ENCODE peak calls at places on chromosomes 12 and 14, in five cellular contexts. One of them, this sample, is unnamed.

GRCh38 chr14:21454843-21455550 is 926 bp downstream of the CHD8 start:
- DNase-seq in CD4-positive, alpha-beta T cell: no peak
- DNase-seq in tibial artery: no peak
- DNase-seq in activated B cell treated with CpG ODN at 0.5 μM for 24 hours: no peak
- DNase-seq in GM13976: no peak
- DNase-seq in this sample: no peak

GRCh38 chr12:54276368-54276767 is 3.6 kb downstream of the CBX5 start:
- DNase-seq in CD4-positive, alpha-beta T cell: no peak
- DNase-seq in tibial artery: no peak
- DNase-seq in activated B cell treated with CpG ODN at 0.5 μM for 24 hours: no peak
- DNase-seq in GM13976: no peak
- DNase-seq in this sample: no peak

GRCh38 chr12:111781085-111781658 is 14.4 kb downstream of the ALDH2 start:
- DNase-seq in CD4-positive, alpha-beta T cell: no peak
- DNase-seq in tibial artery: no peak
- DNase-seq in activated B cell treated with CpG ODN at 0.5 μM for 24 hours: no peak
- DNase-seq in GM13976: no peak
- DNase-seq in this sample: no peak

GRCh38 chr12:52631676-52632459 is 13.5 kb upstream of the KRT73 start:
- DNase-seq in CD4-positive, alpha-beta T cell: no peak
- DNase-seq in tibial artery: peak; percentile 47
- DNase-seq in activated B cell treated with CpG ODN at 0.5 μM for 24 hours: no peak
- DNase-seq in GM13976: no peak
- DNase-seq in this sample: no peak

GRCh38 chr12:22164101-22164500 is 118.1 kb downstream of the CMAS start:
- DNase-seq in CD4-positive, alpha-beta T cell: no peak
- DNase-seq in tibial artery: no peak
- DNase-seq in activated B cell treated with CpG ODN at 0.5 μM for 24 hours: no peak
- DNase-seq in GM13976: no peak
- DNase-seq in this sample: no peak

GRCh38 chr12:91603060-91603459 is 420.4 kb upstream of the DCN start:
- DNase-seq in CD4-positive, alpha-beta T cell: no peak
- DNase-seq in tibial artery: no peak
- DNase-seq in activated B cell treated with CpG ODN at 0.5 μM for 24 hours: no peak
- DNase-seq in GM13976: no peak
- DNase-seq in this sample: no peak

GRCh38 chr12:123983822-123984485 is 10.9 kb downstream of the ZNF664 start:
- DNase-seq in CD4-positive, alpha-beta T cell: peak; percentile 47
- DNase-seq in tibial artery: no peak
- DNase-seq in activated B cell treated with CpG ODN at 0.5 μM for 24 hours: no peak
- DNase-seq in GM13976: peak; percentile 39
- DNase-seq in this sample: no peak

GRCh38 chr14:34043627-34044372 is 92.9 kb upstream of the EGLN3 start:
- DNase-seq in CD4-positive, alpha-beta T cell: peak; percentile 40
- DNase-seq in tibial artery: no peak
- DNase-seq in activated B cell treated with CpG ODN at 0.5 μM for 24 hours: no peak
- DNase-seq in GM13976: peak; percentile 64
- DNase-seq in this sample: no peak

GRCh38 chr12:130162267-130162666 is at the start of gene FZD10:
- DNase-seq in CD4-positive, alpha-beta T cell: no peak
- DNase-seq in tibial artery: peak; percentile 71
- DNase-seq in activated B cell treated with CpG ODN at 0.5 μM for 24 hours: no peak
- DNase-seq in GM13976: no peak
- DNase-seq in this sample: peak; percentile 34

GRCh38 chr12:68514807-68515411 is 95.8 kb upstream of the RAP1B start:
- DNase-seq in CD4-positive, alpha-beta T cell: no peak
- DNase-seq in tibial artery: no peak
- DNase-seq in activated B cell treated with CpG ODN at 0.5 μM for 24 hours: no peak
- DNase-seq in GM13976: no peak
- DNase-seq in this sample: no peak

GRCh38 chr12:107655281-107656065 is 30.1 kb upstream of the PWP1 start:
- DNase-seq in CD4-positive, alpha-beta T cell: no peak
- DNase-seq in tibial artery: no peak
- DNase-seq in activated B cell treated with CpG ODN at 0.5 μM for 24 hours: no peak
- DNase-seq in GM13976: no peak
- DNase-seq in this sample: no peak

GRCh38 chr12:115750340-115750739 is 527.2 kb downstream of the MED13L start:
- DNase-seq in CD4-positive, alpha-beta T cell: no peak
- DNase-seq in tibial artery: no peak
- DNase-seq in activated B cell treated with CpG ODN at 0.5 μM for 24 hours: no peak
- DNase-seq in GM13976: no peak
- DNase-seq in this sample: no peak

GRCh38 chr14:99745307-99745951 is 47.8 kb upstream of the EML1 start:
- DNase-seq in CD4-positive, alpha-beta T cell: no peak
- DNase-seq in tibial artery: no peak
- DNase-seq in activated B cell treated with CpG ODN at 0.5 μM for 24 hours: no peak
- DNase-seq in GM13976: no peak
- DNase-seq in this sample: no peak

GRCh38 chr12:125403145-125403789 is 338.0 kb downstream of the AACS start:
- DNase-seq in CD4-positive, alpha-beta T cell: no peak
- DNase-seq in tibial artery: no peak
- DNase-seq in activated B cell treated with CpG ODN at 0.5 μM for 24 hours: no peak
- DNase-seq in GM13976: peak; percentile 22
- DNase-seq in this sample: no peak

GRCh38 chr12:120361506-120362208 is 7.3 kb downstream of the MSI1 start:
- DNase-seq in CD4-positive, alpha-beta T cell: no peak
- DNase-seq in tibial artery: no peak
- DNase-seq in activated B cell treated with CpG ODN at 0.5 μM for 24 hours: no peak
- DNase-seq in GM13976: peak; percentile 85
- DNase-seq in this sample: no peak

GRCh38 chr12:43621262-43621661 is 69.3 kb upstream of the ADAMTS20 start:
- DNase-seq in CD4-positive, alpha-beta T cell: no peak
- DNase-seq in tibial artery: no peak
- DNase-seq in activated B cell treated with CpG ODN at 0.5 μM for 24 hours: no peak
- DNase-seq in GM13976: no peak
- DNase-seq in this sample: no peak

GRCh38 chr14:79764288-79764687 is 447.0 kb downstream of the DIO2 start:
- DNase-seq in CD4-positive, alpha-beta T cell: no peak
- DNase-seq in tibial artery: no peak
- DNase-seq in activated B cell treated with CpG ODN at 0.5 μM for 24 hours: no peak
- DNase-seq in GM13976: no peak
- DNase-seq in this sample: no peak

GRCh38 chr14:50846171-50846880 is 15.4 kb upstream of the NIN start:
- DNase-seq in CD4-positive, alpha-beta T cell: no peak
- DNase-seq in tibial artery: no peak
- DNase-seq in activated B cell treated with CpG ODN at 0.5 μM for 24 hours: no peak
- DNase-seq in GM13976: no peak
- DNase-seq in this sample: no peak

GRCh38 chr12:132560831-132561783 is 49.3 kb downstream of the LRCOL1 start:
- DNase-seq in CD4-positive, alpha-beta T cell: peak; percentile 75
- DNase-seq in tibial artery: no peak
- DNase-seq in activated B cell treated with CpG ODN at 0.5 μM for 24 hours: peak; percentile 75
- DNase-seq in GM13976: peak; percentile 91
- DNase-seq in this sample: no peak

GRCh38 chr12:50637870-50638481 is 125.9 kb upstream of the ATF1 start:
- DNase-seq in CD4-positive, alpha-beta T cell: no peak
- DNase-seq in tibial artery: no peak
- DNase-seq in activated B cell treated with CpG ODN at 0.5 μM for 24 hours: no peak
- DNase-seq in GM13976: peak; percentile 49
- DNase-seq in this sample: no peak

GRCh38 chr12:110270125-110270962 is 10.7 kb upstream of the ATP2A2 start:
- DNase-seq in CD4-positive, alpha-beta T cell: no peak
- DNase-seq in tibial artery: peak; percentile 60
- DNase-seq in activated B cell treated with CpG ODN at 0.5 μM for 24 hours: no peak
- DNase-seq in GM13976: no peak
- DNase-seq in this sample: no peak

GRCh38 chr12:124240493-124240892 is 54.4 kb upstream of the RFLNA start:
- DNase-seq in CD4-positive, alpha-beta T cell: no peak
- DNase-seq in tibial artery: no peak
- DNase-seq in activated B cell treated with CpG ODN at 0.5 μM for 24 hours: no peak
- DNase-seq in GM13976: peak; percentile 44
- DNase-seq in this sample: no peak

GRCh38 chr14:23869078-23869719 is 84.4 kb upstream of the DHRS4 start:
- DNase-seq in CD4-positive, alpha-beta T cell: no peak
- DNase-seq in tibial artery: no peak
- DNase-seq in activated B cell treated with CpG ODN at 0.5 μM for 24 hours: no peak
- DNase-seq in GM13976: no peak
- DNase-seq in this sample: no peak

GRCh38 chr12:103397536-103397935 is 98.2 kb downstream of the C12orf42 start:
- DNase-seq in CD4-positive, alpha-beta T cell: no peak
- DNase-seq in tibial artery: no peak
- DNase-seq in activated B cell treated with CpG ODN at 0.5 μM for 24 hours: no peak
- DNase-seq in GM13976: no peak
- DNase-seq in this sample: no peak

GRCh38 chr12:52061470-52062166 is 8.2 kb upstream of the ATG101 start:
- DNase-seq in CD4-positive, alpha-beta T cell: no peak
- DNase-seq in tibial artery: no peak
- DNase-seq in activated B cell treated with CpG ODN at 0.5 μM for 24 hours: no peak
- DNase-seq in GM13976: no peak
- DNase-seq in this sample: no peak

GRCh38 chr12:39239484-39240143 is 203.3 kb downstream of the KIF21A start:
- DNase-seq in CD4-positive, alpha-beta T cell: no peak
- DNase-seq in tibial artery: no peak
- DNase-seq in activated B cell treated with CpG ODN at 0.5 μM for 24 hours: no peak
- DNase-seq in GM13976: no peak
- DNase-seq in this sample: no peak

DNA sequence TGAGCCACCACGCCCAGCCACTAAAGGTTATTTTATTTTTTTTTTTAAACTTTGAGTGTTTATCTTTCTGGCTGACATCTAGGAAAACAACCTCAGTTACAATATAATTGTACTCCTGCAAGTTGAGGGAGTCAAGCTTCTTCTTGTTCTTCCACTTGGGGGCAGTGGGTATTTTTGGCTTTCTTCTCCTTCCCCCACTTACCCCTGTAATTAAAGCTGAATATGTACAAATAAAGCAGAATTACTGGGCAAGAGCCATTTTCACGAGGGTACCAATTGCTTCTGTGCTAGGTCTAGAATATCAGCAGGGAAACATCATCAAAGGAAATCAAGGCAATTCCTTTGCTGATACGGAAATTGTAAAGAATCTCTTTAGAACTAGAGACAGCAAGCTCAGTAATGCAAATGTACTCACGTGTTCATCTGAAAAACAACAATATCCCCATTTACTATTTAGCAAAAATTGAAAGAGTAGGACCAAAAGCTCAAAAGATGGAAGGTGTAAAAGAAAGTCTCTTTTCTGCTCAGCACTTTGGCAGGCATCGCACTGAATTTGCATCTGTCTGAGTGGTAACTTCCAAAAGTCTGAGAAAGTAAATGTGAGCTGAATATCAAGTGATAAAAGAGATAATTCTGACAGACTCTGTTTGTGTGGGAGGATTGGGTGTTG is 72.8 kb downstream of the TAOK3 start:
- DNase-seq in CD4-positive, alpha-beta T cell: no peak
- DNase-seq in tibial artery: no peak
- DNase-seq in activated B cell treated with CpG ODN at 0.5 μM for 24 hours: no peak
- DNase-seq in GM13976: no peak
- DNase-seq in this sample: no peak
- TF ChIP-seq CTCF in CD4-positive, alpha-beta T cell: no peak
- TF ChIP-seq CTCF in tibial artery: no peak
- TF ChIP-seq CTCF in activated B cell treated with CpG ODN at 0.5 μM for 24 hours: no peak
- TF ChIP-seq CTCF in GM13976: no peak
- TF ChIP-seq CTCF in this sample: no peak

GRCh38 chr12:94649349-94650142 is 811 bp downstream of the TMCC3 start:
- DNase-seq in CD4-positive, alpha-beta T cell: peak; percentile 39
- DNase-seq in tibial artery: peak; percentile 72
- DNase-seq in activated B cell treated with CpG ODN at 0.5 μM for 24 hours: peak; percentile 55
- DNase-seq in GM13976: peak; percentile 63
- DNase-seq in this sample: no peak
- TF ChIP-seq CTCF in CD4-positive, alpha-beta T cell: no peak
- TF ChIP-seq CTCF in tibial artery: peak; percentile 22
- TF ChIP-seq CTCF in activated B cell treated with CpG ODN at 0.5 μM for 24 hours: no peak
- TF ChIP-seq CTCF in GM13976: peak; percentile 39
- TF ChIP-seq CTCF in this sample: no peak

GRCh38 chr12:24915501-24915900 is 33.4 kb downstream of the BCAT1 start:
- DNase-seq in CD4-positive, alpha-beta T cell: no peak
- DNase-seq in tibial artery: no peak
- DNase-seq in activated B cell treated with CpG ODN at 0.5 μM for 24 hours: no peak
- DNase-seq in GM13976: no peak
- DNase-seq in this sample: no peak
- TF ChIP-seq CTCF in CD4-positive, alpha-beta T cell: no peak
- TF ChIP-seq CTCF in tibial artery: no peak
- TF ChIP-seq CTCF in activated B cell treated with CpG ODN at 0.5 μM for 24 hours: no peak
- TF ChIP-seq CTCF in GM13976: no peak
- TF ChIP-seq CTCF in this sample: no peak

DNA sequence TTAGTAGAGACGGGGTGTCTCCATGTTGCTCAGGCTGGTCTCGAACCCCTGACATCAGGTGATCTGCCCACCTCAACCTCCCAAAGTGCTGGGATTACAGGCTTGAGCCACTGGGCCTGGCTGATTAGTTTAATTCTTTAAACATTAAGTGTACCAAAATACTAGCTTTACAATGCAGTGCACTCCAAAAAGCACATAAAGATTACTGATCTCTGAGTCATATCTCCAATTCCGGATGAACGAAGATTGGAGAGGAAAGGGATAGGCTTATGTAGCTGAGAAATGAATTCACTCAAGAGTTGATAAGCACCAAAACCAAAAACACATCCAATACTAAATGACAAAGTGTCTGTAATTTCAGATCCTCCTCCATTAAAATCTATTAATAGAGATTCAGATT is 15.1 kb downstream of the NAV3 start:
- DNase-seq in CD4-positive, alpha-beta T cell: no peak
- DNase-seq in tibial artery: no peak
- DNase-seq in activated B cell treated with CpG ODN at 0.5 μM for 24 hours: no peak
- DNase-seq in GM13976: no peak
- DNase-seq in this sample: no peak
- TF ChIP-seq CTCF in CD4-positive, alpha-beta T cell: no peak
- TF ChIP-seq CTCF in tibial artery: no peak
- TF ChIP-seq CTCF in activated B cell treated with CpG ODN at 0.5 μM for 24 hours: no peak
- TF ChIP-seq CTCF in GM13976: no peak
- TF ChIP-seq CTCF in this sample: no peak

DNA sequence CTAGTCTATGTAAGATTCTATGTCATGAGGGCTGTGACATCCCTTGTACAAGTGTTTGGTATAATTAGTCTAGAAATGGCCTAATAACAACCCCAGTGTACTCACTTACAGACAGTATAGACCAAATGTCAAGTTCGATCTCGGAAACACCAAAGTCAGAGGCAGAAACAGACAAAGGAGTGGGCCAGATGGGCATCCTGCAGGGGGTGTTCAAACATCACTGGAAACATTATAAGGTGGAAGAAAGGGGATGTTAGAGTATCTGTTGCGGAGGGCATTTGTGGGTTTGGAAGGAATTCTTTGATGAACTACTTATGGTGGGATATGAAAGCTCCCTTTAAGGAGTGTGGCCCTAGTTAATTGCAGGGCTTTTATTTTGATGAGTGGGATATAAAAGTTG is 134.6 kb downstream of the ESR2 start:
- DNase-seq in CD4-positive, alpha-beta T cell: no peak
- DNase-seq in tibial artery: no peak
- DNase-seq in activated B cell treated with CpG ODN at 0.5 μM for 24 hours: no peak
- DNase-seq in GM13976: no peak
- DNase-seq in this sample: no peak
- TF ChIP-seq CTCF in CD4-positive, alpha-beta T cell: no peak
- TF ChIP-seq CTCF in tibial artery: no peak
- TF ChIP-seq CTCF in activated B cell treated with CpG ODN at 0.5 μM for 24 hours: no peak
- TF ChIP-seq CTCF in GM13976: no peak
- TF ChIP-seq CTCF in this sample: no peak